ENCODE peak calls at places on chromosomes 1 and 21, in five cellular contexts. F, G, C, B and S are unnamed samples.

GRCh38 chr21:14554948-14555347 is 8.8 kb upstream of the SAMSN1 start:
- DNase-seq in F (no peak), C (no peak), B (no peak), G (no peak), S (no peak)

GRCh38 chr1:184745110-184745509 is 9.5 kb downstream of the EDEM3 start:
- DNase-seq in F (no peak), G (no peak), B (no peak), C (no peak), S (no peak)

GRCh38 chr1:24688033-24688432 is 44.9 kb downstream of the SRRM1 start:
- DNase-seq in F (no peak), G (no peak), B (no peak), C (no peak), S (no peak)

GRCh38 chr1:108114026-108114599 is 86.0 kb downstream of the SLC25A24 start:
- DNase-seq in B (no peak), C (no peak), G (no peak), F (no peak), S (no peak)

GRCh38 chr1:165629848-165630628 is 996 bp upstream of the MGST3 start:
- DNase-seq in C (no peak), F (no peak), G (peak; percentile 28), B (no peak), S (peak; percentile 77)

GRCh38 chr1:32725595-32725942 is 23.0 kb upstream of the SYNC start:
- DNase-seq in B (no peak), C (no peak), F (no peak), G (no peak), S (no peak)

GRCh38 chr21:37378700-37379139 is 12.1 kb downstream of the DYRK1A start:
- DNase-seq in C (no peak), F (no peak), G (no peak), B (no peak), S (no peak)

GRCh38 chr1:38735651-38736161 is 123.9 kb downstream of the RRAGC start:
- DNase-seq in B (peak; percentile 94), G (no peak), F (no peak), C (no peak), S (no peak)

GRCh38 chr21:44324854-44325107 is 14.4 kb downstream of the CFAP410 start:
- DNase-seq in C (no peak), G (no peak), F (no peak), B (no peak), S (no peak)

GRCh38 chr21:45112371-45112770 is 38.0 kb downstream of the ADARB1 start:
- DNase-seq in F (no peak), B (peak; percentile 26), C (no peak), G (no peak), S (no peak)

GRCh38 chr1:118223426-118223825 is 38.4 kb upstream of the SPAG17 start:
- DNase-seq in G (no peak), C (no peak), B (peak; percentile 4), F (no peak), S (peak; percentile 57)

GRCh38 chr1:14756617-14757259 is 158.3 kb downstream of the KAZN start:
- DNase-seq in C (no peak), G (no peak), B (peak; percentile 32), F (no peak), S (no peak)

GRCh38 chr1:16158025-16158424 is 2.2 kb upstream of the EPHA2 start:
- DNase-seq in F (no peak), C (no peak), G (no peak), B (no peak), S (no peak)

GRCh38 chr1:37795340-37796110 is 1.9 kb downstream of the MANEAL start:
- DNase-seq in B (peak; percentile 48), F (no peak), C (no peak), G (peak; percentile 78), S (peak; percentile 95)

GRCh38 chr1:214028095-214028494 is 40.3 kb downstream of the PROX1 start:
- DNase-seq in G (no peak), C (no peak), F (no peak), B (no peak), S (no peak)

GRCh38 chr1:67888707-67889106 is 55.4 kb upstream of the GNG12 start:
- DNase-seq in F (no peak), B (peak; percentile 94), C (no peak), G (no peak), S (peak; percentile 20)

GRCh38 chr1:222991908-222992307 is 151.1 kb downstream of the TLR5 start:
- DNase-seq in G (no peak), F (no peak), C (no peak), B (no peak), S (no peak)

GRCh38 chr1:44721521-44722361 is 9.2 kb downstream of the RNU5D-1 start:
- DNase-seq in F (no peak), B (peak; percentile 95), C (no peak), G (no peak), S (peak; percentile 82)

GRCh38 chr1:198088360-198089071 is 68.3 kb upstream of the NEK7 start:
- DNase-seq in B (peak; percentile 92), C (no peak), G (no peak), F (no peak), S (peak; percentile 35)

GRCh38 chr21:45253633-45254556 is 33.8 kb downstream of the POFUT2 start:
- DNase-seq in B (no peak), G (no peak), C (no peak), F (no peak), S (peak; percentile 33)

GRCh38 chr1:70079546-70079945 is 125.8 kb downstream of the LRRC40 start:
- DNase-seq in G (no peak), B (no peak), F (no peak), C (no peak), S (no peak)

GRCh38 chr21:15221799-15222386 is 157.1 kb upstream of the NRIP1 start:
- DNase-seq in G (no peak), B (peak; percentile 79), C (no peak), F (no peak), S (peak; percentile 68)

GRCh38 chr1:154463512-154463990 is 38.5 kb upstream of the TDRD10 start:
- DNase-seq in F (no peak), B (no peak), G (peak; percentile 34), C (no peak), S (no peak)

GRCh38 chr1:179953974-179954493 is 576 bp upstream of the CEP350 start:
- DNase-seq in B (no peak), G (no peak), F (no peak), C (no peak), S (no peak)

GRCh38 chr1:70420320-70420719 is 9.3 kb downstream of the CTH start:
- DNase-seq in B (no peak), G (no peak), F (no peak), C (no peak), S (no peak)

GRCh38 chr1:100009458-100009857 is 39.7 kb downstream of the SLC35A3 start:
- DNase-seq in G (no peak), C (no peak), B (peak; percentile 22), F (peak; percentile 14), S (no peak)

GRCh38 chr1:241998412-241998921 is 431 bp downstream of the MAP1LC3C start:
- DNase-seq in C (no peak), F (no peak), G (peak; percentile 88), B (peak; percentile 88), S (peak; percentile 83)

GRCh38 chr1:21064057-21064456 is 112.6 kb downstream of the EIF4G3 start:
- DNase-seq in G (no peak), C (no peak), B (no peak), F (no peak), S (no peak)

GRCh38 chr1:12072741-12073140 is 9.6 kb downstream of the TNFRSF8 start:
- DNase-seq in B (no peak), C (no peak), F (no peak), G (no peak), S (no peak)

GRCh38 chr1:240414237-240414636 is 197.7 kb downstream of the GREM2 start:
- DNase-seq in F (no peak), B (peak; percentile 81), C (no peak), G (no peak), S (no peak)

GRCh38 chr1:30933874-30934252 is 25.3 kb upstream of the SDC3 start:
- DNase-seq in G (no peak), F (no peak), C (no peak), B (peak; percentile 76), S (no peak)
- H3K36me3 ChIP-seq in G (peaks cover 14% of the 10 kb centered on the region), F (peaks cover 23% of the 10 kb centered on the region), C (peaks cover 29% of the 10 kb centered on the region), B (peaks cover 18% of the 10 kb centered on the region), S (peaks cover 27% of the 10 kb centered on the region)

GRCh38 chr1:29134695-29135028 is 11.0 kb upstream of the TMEM200B start:
- DNase-seq in C (no peak), G (no peak), B (no peak), F (no peak), S (no peak)
- H3K4me3 ChIP-seq in C (peak overlapping the region; percentile 45), G (no peak overlapping the region), B (no peak overlapping the region), F (no peak overlapping the region), S (no peak overlapping the region)

GRCh38 chr1:202659541-202659940 is 50.7 kb downstream of the SYT2 start:
- DNase-seq in B (no peak), G (no peak), F (no peak), C (no peak), S (no peak)

GRCh38 chr1:202658766-202659165 is 51.5 kb downstream of the SYT2 start:
- DNase-seq in C (no peak), B (no peak), G (no peak), F (no peak), S (no peak)

GRCh38 chr1:202659974-202660373 is 50.3 kb downstream of the SYT2 start:
- DNase-seq in G (no peak), F (no peak), B (no peak), C (no peak), S (no peak)

GRCh38 chr1:202656951-202657646 is 53.2 kb downstream of the SYT2 start:
- DNase-seq in B (peak; percentile 25), C (no peak), G (no peak), F (no peak), S (peak; percentile 92)

DNA sequence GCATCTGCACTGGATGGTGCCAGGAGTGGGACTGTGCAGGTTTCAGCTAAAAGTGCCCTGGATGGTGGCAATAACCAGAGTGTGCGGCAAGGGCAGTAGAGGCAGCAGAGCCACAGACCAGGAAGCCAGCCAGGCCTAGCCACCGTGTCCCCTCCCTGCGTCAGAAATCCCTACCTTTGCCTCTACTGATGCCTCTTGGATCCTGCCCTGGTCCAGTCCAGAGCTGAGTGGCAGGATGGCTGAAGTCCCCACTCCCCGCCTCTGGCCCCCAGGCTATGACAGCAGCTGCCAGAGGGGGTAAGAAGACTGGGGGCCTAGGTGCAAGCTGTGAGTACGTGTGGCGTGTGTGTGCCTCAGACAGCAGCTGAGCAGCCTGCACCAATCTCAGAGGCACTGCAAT is 52.0 kb downstream of the SYT2 start:
- DNase-seq in C (no peak), F (no peak), G (no peak), B (no peak), S (no peak)
- H3K27me3 ChIP-seq in C (no peaks in the 10 kb centered on the region), F (peaks cover 36% of the 10 kb centered on the region), G (no peaks in the 10 kb centered on the region), B (peaks cover 36% of the 10 kb centered on the region), S (no peaks in the 10 kb centered on the region)

GRCh38 chr21:29052224-29052623 is 21.2 kb downstream of the CCT8 start:
- DNase-seq in B (no peak), F (no peak), G (no peak), C (no peak), S (no peak)
- H3K36me3 ChIP-seq in B (peaks cover 14% of the 10 kb centered on the region), F (peaks cover 6% of the 10 kb centered on the region), G (peaks cover 5% of the 10 kb centered on the region), C (peaks cover 14% of the 10 kb centered on the region), S (peaks cover 14% of the 10 kb centered on the region)

DNA sequence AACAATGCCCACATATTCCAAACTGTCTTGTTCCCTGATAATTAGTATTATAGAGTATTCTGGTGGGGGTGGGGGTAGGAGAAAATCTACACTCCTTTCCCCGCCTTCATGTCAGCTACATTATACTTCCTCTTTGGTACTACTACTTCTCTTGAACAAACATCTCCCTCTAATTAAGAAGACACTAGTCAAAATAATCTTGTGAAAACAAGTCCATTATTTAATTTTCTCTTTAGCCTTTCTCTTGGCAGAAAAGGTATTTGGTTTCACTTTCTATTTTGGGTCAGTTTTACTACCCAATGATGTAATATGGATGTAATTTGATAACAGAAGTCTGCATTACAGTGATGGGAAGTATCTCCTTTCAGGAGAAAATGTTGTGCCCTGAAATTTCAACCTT is 22.5 kb downstream of the NTMT2 start:
- DNase-seq in B (peak; percentile 56), F (peak; percentile 31), C (no peak), G (no peak), S (no peak)
- H3K4me3 ChIP-seq in B (no peak overlapping the region), F (no peak overlapping the region), C (peak overlapping the region; percentile 42), G (no peak overlapping the region), S (no peak overlapping the region)